ENCODE peak calls at places on chromosomes 1 and 21, in five cellular contexts. One of them, this sample, is unnamed. For H3K9me3, the result is how much of the 10 kb centered on the place peaks cover.

GRCh38 chr1:58090640-58091039 is 455.9 kb downstream of the OMA1 start:
- DNase-seq in tibial nerve: no peak
- DNase-seq in neuronal stem cell: no peak
- DNase-seq in DND-41: no peak
- DNase-seq in CD4-positive, alpha-beta memory T cell: no peak
- DNase-seq in this sample: no peak

GRCh38 chr21:25350056-25350455 is 257.2 kb downstream of the MRPL39 start:
- DNase-seq in neuronal stem cell: no peak
- DNase-seq in tibial nerve: no peak
- DNase-seq in DND-41: peak
- DNase-seq in CD4-positive, alpha-beta memory T cell: no peak
- DNase-seq in this sample: no peak

GRCh38 chr1:71252900-71253299 is 172.1 kb upstream of the ZRANB2 start:
- DNase-seq in tibial nerve: no peak
- DNase-seq in CD4-positive, alpha-beta memory T cell: no peak
- DNase-seq in neuronal stem cell: no peak
- DNase-seq in DND-41: no peak
- DNase-seq in this sample: no peak

GRCh38 chr1:202578565-202578964 is 131.7 kb downstream of the SYT2 start:
- DNase-seq in DND-41: no peak
- DNase-seq in CD4-positive, alpha-beta memory T cell: no peak
- DNase-seq in tibial nerve: no peak
- DNase-seq in neuronal stem cell: no peak
- DNase-seq in this sample: no peak

GRCh38 chr1:170356585-170356984 is 175.4 kb upstream of the GORAB start:
- DNase-seq in DND-41: no peak
- DNase-seq in tibial nerve: no peak
- DNase-seq in CD4-positive, alpha-beta memory T cell: no peak
- DNase-seq in neuronal stem cell: no peak
- DNase-seq in this sample: no peak

GRCh38 chr1:221801773-221802516 is 60.1 kb upstream of the DUSP10 start:
- DNase-seq in CD4-positive, alpha-beta memory T cell: no peak
- DNase-seq in DND-41: no peak
- DNase-seq in neuronal stem cell: no peak
- DNase-seq in tibial nerve: no peak
- DNase-seq in this sample: no peak

GRCh38 chr1:37862330-37862729 is 2.9 kb upstream of the MTF1 start:
- DNase-seq in tibial nerve: no peak
- DNase-seq in CD4-positive, alpha-beta memory T cell: no peak
- DNase-seq in neuronal stem cell: no peak
- DNase-seq in DND-41: no peak
- DNase-seq in this sample: no peak

GRCh38 chr1:38656741-38657140 is 202.8 kb downstream of the RRAGC start:
- DNase-seq in DND-41: no peak
- DNase-seq in neuronal stem cell: no peak
- DNase-seq in CD4-positive, alpha-beta memory T cell: no peak
- DNase-seq in tibial nerve: no peak
- DNase-seq in this sample: no peak

GRCh38 chr1:113217447-113218208 is 144.6 kb downstream of the LRIG2 start:
- DNase-seq in DND-41: no peak
- DNase-seq in neuronal stem cell: no peak
- DNase-seq in CD4-positive, alpha-beta memory T cell: no peak
- DNase-seq in tibial nerve: no peak
- DNase-seq in this sample: no peak

GRCh38 chr21:45416619-45417018 is 11.7 kb downstream of the COL18A1 start:
- DNase-seq in CD4-positive, alpha-beta memory T cell: no peak
- DNase-seq in neuronal stem cell: no peak
- DNase-seq in DND-41: no peak
- DNase-seq in tibial nerve: no peak
- DNase-seq in this sample: no peak

GRCh38 chr1:20640183-20640597 is 6.9 kb downstream of the PINK1 start:
- DNase-seq in neuronal stem cell: peak
- DNase-seq in tibial nerve: peak
- DNase-seq in CD4-positive, alpha-beta memory T cell: peak
- DNase-seq in DND-41: peak
- DNase-seq in this sample: peak

GRCh38 chr1:110286564-110286963 is 52.6 kb upstream of the RBM15 start:
- DNase-seq in DND-41: no peak
- DNase-seq in neuronal stem cell: no peak
- DNase-seq in CD4-positive, alpha-beta memory T cell: no peak
- DNase-seq in tibial nerve: no peak
- DNase-seq in this sample: no peak

GRCh38 chr21:35593000-35593502 is 467.3 kb downstream of the SETD4 start:
- DNase-seq in CD4-positive, alpha-beta memory T cell: no peak
- DNase-seq in neuronal stem cell: no peak
- DNase-seq in DND-41: no peak
- DNase-seq in tibial nerve: no peak
- DNase-seq in this sample: no peak

GRCh38 chr1:15950302-15950701 is 25.6 kb downstream of the ZBTB17 start:
- DNase-seq in CD4-positive, alpha-beta memory T cell: no peak
- DNase-seq in DND-41: no peak
- DNase-seq in neuronal stem cell: no peak
- DNase-seq in tibial nerve: no peak
- DNase-seq in this sample: no peak

GRCh38 chr1:69175078-69175477 is 392.6 kb upstream of the LRRC7 start:
- DNase-seq in CD4-positive, alpha-beta memory T cell: no peak
- DNase-seq in tibial nerve: no peak
- DNase-seq in neuronal stem cell: no peak
- DNase-seq in DND-41: no peak
- DNase-seq in this sample: no peak

GRCh38 chr21:42009831-42010506 is at the start of gene ZBTB21:
- DNase-seq in neuronal stem cell: peak
- DNase-seq in CD4-positive, alpha-beta memory T cell: peak
- DNase-seq in DND-41: peak
- DNase-seq in tibial nerve: peak
- DNase-seq in this sample: peak

GRCh38 chr1:29548091-29548490 is 311.8 kb downstream of the PTPRU start:
- DNase-seq in DND-41: no peak
- DNase-seq in CD4-positive, alpha-beta memory T cell: no peak
- DNase-seq in tibial nerve: no peak
- DNase-seq in neuronal stem cell: no peak
- DNase-seq in this sample: no peak

GRCh38 chr1:2991753-2992495 is 29.3 kb upstream of the ACTRT2 start:
- DNase-seq in neuronal stem cell: no peak
- DNase-seq in CD4-positive, alpha-beta memory T cell: no peak
- DNase-seq in tibial nerve: no peak
- DNase-seq in DND-41: no peak
- DNase-seq in this sample: no peak
- H3K9me3 ChIP-seq in neuronal stem cell: under half
- H3K9me3 ChIP-seq in CD4-positive, alpha-beta memory T cell: under half
- H3K9me3 ChIP-seq in tibial nerve: under half
- H3K9me3 ChIP-seq in DND-41: under half
- H3K9me3 ChIP-seq in this sample: under half

GRCh38 chr1:5577255-5578040 is 414.8 kb downstream of the NPHP4 start:
- DNase-seq in neuronal stem cell: no peak
- DNase-seq in CD4-positive, alpha-beta memory T cell: no peak
- DNase-seq in DND-41: no peak
- DNase-seq in tibial nerve: no peak
- DNase-seq in this sample: no peak

GRCh38 chr1:5578690-5579089 is 413.5 kb downstream of the NPHP4 start:
- DNase-seq in neuronal stem cell: no peak
- DNase-seq in CD4-positive, alpha-beta memory T cell: no peak
- DNase-seq in tibial nerve: no peak
- DNase-seq in DND-41: no peak
- DNase-seq in this sample: no peak

GRCh38 chr1:5579966-5580365 is 412.3 kb downstream of the NPHP4 start:
- DNase-seq in DND-41: no peak
- DNase-seq in tibial nerve: no peak
- DNase-seq in CD4-positive, alpha-beta memory T cell: no peak
- DNase-seq in neuronal stem cell: no peak
- DNase-seq in this sample: no peak

GRCh38 chr1:5585256-5585655 is 407.0 kb downstream of the NPHP4 start:
- DNase-seq in CD4-positive, alpha-beta memory T cell: no peak
- DNase-seq in DND-41: no peak
- DNase-seq in neuronal stem cell: no peak
- DNase-seq in tibial nerve: no peak
- DNase-seq in this sample: no peak

GRCh38 chr1:5580926-5581325 is 411.3 kb downstream of the NPHP4 start:
- DNase-seq in CD4-positive, alpha-beta memory T cell: no peak
- DNase-seq in neuronal stem cell: no peak
- DNase-seq in DND-41: no peak
- DNase-seq in tibial nerve: no peak
- DNase-seq in this sample: no peak
- H3K9me3 ChIP-seq in CD4-positive, alpha-beta memory T cell: under half
- H3K9me3 ChIP-seq in neuronal stem cell: under half
- H3K9me3 ChIP-seq in DND-41: under half
- H3K9me3 ChIP-seq in tibial nerve: under half
- H3K9me3 ChIP-seq in this sample: under half

GRCh38 chr1:248779350-248779749 is 23.8 kb upstream of the LYPD8 start:
- DNase-seq in tibial nerve: no peak
- DNase-seq in CD4-positive, alpha-beta memory T cell: no peak
- DNase-seq in DND-41: no peak
- DNase-seq in neuronal stem cell: no peak
- DNase-seq in this sample: no peak

GRCh38 chr1:248783367-248783766 is 27.8 kb upstream of the LYPD8 start:
- DNase-seq in neuronal stem cell: no peak
- DNase-seq in tibial nerve: no peak
- DNase-seq in CD4-positive, alpha-beta memory T cell: no peak
- DNase-seq in DND-41: no peak
- DNase-seq in this sample: no peak

GRCh38 chr1:248786106-248786665 is 30.6 kb upstream of the LYPD8 start:
- DNase-seq in DND-41: no peak
- DNase-seq in tibial nerve: no peak
- DNase-seq in neuronal stem cell: no peak
- DNase-seq in CD4-positive, alpha-beta memory T cell: no peak
- DNase-seq in this sample: no peak

GRCh38 chr1:248787430-248787829 is 31.9 kb upstream of the LYPD8 start:
- DNase-seq in DND-41: no peak
- DNase-seq in tibial nerve: no peak
- DNase-seq in CD4-positive, alpha-beta memory T cell: no peak
- DNase-seq in neuronal stem cell: no peak
- DNase-seq in this sample: no peak

GRCh38 chr1:248782311-248782887 is 26.8 kb upstream of the LYPD8 start:
- DNase-seq in CD4-positive, alpha-beta memory T cell: no peak
- DNase-seq in neuronal stem cell: no peak
- DNase-seq in DND-41: no peak
- DNase-seq in tibial nerve: no peak
- DNase-seq in this sample: no peak
- H3K9me3 ChIP-seq in CD4-positive, alpha-beta memory T cell: under half
- H3K9me3 ChIP-seq in neuronal stem cell: under half
- H3K9me3 ChIP-seq in DND-41: under half
- H3K9me3 ChIP-seq in tibial nerve: under half
- H3K9me3 ChIP-seq in this sample: under half

GRCh38 chr1:19219451-19219850 is 9.4 kb upstream of the UBR4 start:
- DNase-seq in DND-41: no peak
- DNase-seq in tibial nerve: no peak
- DNase-seq in neuronal stem cell: no peak
- DNase-seq in CD4-positive, alpha-beta memory T cell: no peak
- DNase-seq in this sample: no peak
- H3K9me3 ChIP-seq in DND-41: under half
- H3K9me3 ChIP-seq in tibial nerve: under half
- H3K9me3 ChIP-seq in neuronal stem cell: under half
- H3K9me3 ChIP-seq in CD4-positive, alpha-beta memory T cell: under half
- H3K9me3 ChIP-seq in this sample: under half

GRCh38 chr1:246989901-246990300 is 18.0 kb downstream of the ZNF695 start:
- DNase-seq in CD4-positive, alpha-beta memory T cell: no peak
- DNase-seq in DND-41: no peak
- DNase-seq in tibial nerve: no peak
- DNase-seq in neuronal stem cell: no peak
- DNase-seq in this sample: no peak

GRCh38 chr1:246988316-246988715 is 19.5 kb downstream of the ZNF695 start:
- DNase-seq in neuronal stem cell: no peak
- DNase-seq in tibial nerve: no peak
- DNase-seq in DND-41: no peak
- DNase-seq in CD4-positive, alpha-beta memory T cell: no peak
- DNase-seq in this sample: no peak

DNA sequence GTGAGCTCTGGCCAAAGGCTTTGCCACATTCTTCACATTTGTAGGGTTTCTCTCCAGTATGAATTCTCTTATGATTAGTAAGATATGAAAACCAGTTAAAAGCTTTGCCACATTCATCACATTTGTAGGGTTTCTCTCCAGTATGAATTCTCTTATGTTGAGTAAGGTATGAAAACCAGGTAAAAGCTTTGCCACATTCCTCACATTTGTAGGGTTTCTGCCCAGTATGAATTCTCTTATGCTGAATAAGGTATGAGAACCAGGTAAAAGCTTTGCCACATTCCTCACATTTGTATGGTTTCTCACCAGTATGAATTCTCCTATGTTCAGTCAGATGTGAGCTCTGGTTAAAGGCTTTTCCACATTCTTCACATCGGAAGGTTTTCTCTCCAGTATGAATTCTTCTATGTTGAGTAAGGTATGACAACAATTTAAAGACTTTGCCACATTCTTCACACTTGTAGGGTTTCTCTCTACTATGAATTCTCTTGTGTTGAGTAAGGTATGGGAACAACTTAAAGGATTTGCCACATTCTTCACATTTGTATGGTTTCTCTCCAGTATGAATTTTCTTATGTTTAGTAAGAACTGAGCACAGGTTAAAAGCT is 20.7 kb downstream of the ZNF695 start:
- DNase-seq in CD4-positive, alpha-beta memory T cell: no peak
- DNase-seq in DND-41: no peak
- DNase-seq in tibial nerve: no peak
- DNase-seq in neuronal stem cell: no peak
- DNase-seq in this sample: no peak
- H3K9me3 ChIP-seq in CD4-positive, alpha-beta memory T cell: under half
- H3K9me3 ChIP-seq in DND-41: half or more
- H3K9me3 ChIP-seq in tibial nerve: half or more
- H3K9me3 ChIP-seq in neuronal stem cell: half or more
- H3K9me3 ChIP-seq in this sample: half or more

GRCh38 chr1:107862064-107862463 is 102.9 kb downstream of the VAV3 start:
- DNase-seq in tibial nerve: no peak
- DNase-seq in DND-41: peak
- DNase-seq in neuronal stem cell: no peak
- DNase-seq in CD4-positive, alpha-beta memory T cell: no peak
- DNase-seq in this sample: no peak
- H3K9me3 ChIP-seq in tibial nerve: under half
- H3K9me3 ChIP-seq in DND-41: under half
- H3K9me3 ChIP-seq in neuronal stem cell: under half
- H3K9me3 ChIP-seq in CD4-positive, alpha-beta memory T cell: under half
- H3K9me3 ChIP-seq in this sample: under half

GRCh38 chr1:49339043-49339442 is 562.4 kb upstream of the BEND5 start:
- DNase-seq in CD4-positive, alpha-beta memory T cell: no peak
- DNase-seq in neuronal stem cell: no peak
- DNase-seq in DND-41: no peak
- DNase-seq in tibial nerve: no peak
- DNase-seq in this sample: no peak

DNA sequence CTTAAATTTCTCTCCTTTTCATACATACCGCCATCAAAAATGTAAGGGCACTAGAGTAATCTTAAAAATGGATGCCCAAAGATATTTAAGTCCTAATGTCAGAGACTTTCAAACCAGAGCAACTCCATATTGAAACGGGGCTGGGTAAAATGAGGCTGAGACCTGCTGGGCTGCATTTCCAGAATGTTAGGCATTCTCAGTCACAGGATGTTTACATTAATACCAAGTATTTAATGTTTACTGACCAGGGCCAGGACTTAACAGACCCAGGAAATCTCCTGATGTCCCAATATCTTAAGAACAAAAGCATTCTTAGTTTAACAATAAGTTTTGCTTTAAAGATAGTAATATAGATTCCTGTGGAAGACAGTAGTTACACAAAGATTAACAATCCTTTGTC is 563.9 kb upstream of the BEND5 start:
- DNase-seq in DND-41: no peak
- DNase-seq in tibial nerve: no peak
- DNase-seq in neuronal stem cell: no peak
- DNase-seq in CD4-positive, alpha-beta memory T cell: no peak
- DNase-seq in this sample: no peak
- H3K9me3 ChIP-seq in DND-41: under half
- H3K9me3 ChIP-seq in tibial nerve: under half
- H3K9me3 ChIP-seq in neuronal stem cell: under half
- H3K9me3 ChIP-seq in CD4-positive, alpha-beta memory T cell: under half
- H3K9me3 ChIP-seq in this sample: under half

GRCh38 chr1:180732866-180733265 is 101.0 kb downstream of the XPR1 start:
- DNase-seq in CD4-positive, alpha-beta memory T cell: no peak
- DNase-seq in tibial nerve: no peak
- DNase-seq in DND-41: no peak
- DNase-seq in neuronal stem cell: no peak
- DNase-seq in this sample: no peak
- H3K9me3 ChIP-seq in CD4-positive, alpha-beta memory T cell: under half
- H3K9me3 ChIP-seq in tibial nerve: half or more
- H3K9me3 ChIP-seq in DND-41: under half
- H3K9me3 ChIP-seq in neuronal stem cell: half or more
- H3K9me3 ChIP-seq in this sample: half or more